ENCODE peak calls at places on chromosome 10, in ten cellular contexts. P, U, L, Q, M, J, N, W, K and A are unnamed samples.
A peak's percentile ranks its signal among the peaks of the same experiment; 100 is the strongest.

GRCh38 chr10:87744606-87745005 is 73.4 kb downstream of the ATAD1 start:
- DNase-seq in P (no peak), U (no peak), L (no peak), Q (no peak), M (no peak), J (no peak), N (no peak), W (peak; percentile 78), K (no peak), A (no peak)

GRCh38 chr10:21372651-21373410 is 152.7 kb downstream of the SKIDA1 start:
- DNase-seq in P (peak; percentile 42), U (no peak), L (no peak), Q (no peak), M (no peak), J (peak; percentile 19), N (peak; percentile 15), W (peak; percentile 86), K (peak; percentile 66), A (peak; percentile 78)

GRCh38 chr10:77188511-77188910 is 449.1 kb downstream of the KCNMA1 start:
- DNase-seq in P (no peak), U (no peak), L (no peak), Q (no peak), M (no peak), J (no peak), N (no peak), W (peak; percentile 42), K (no peak), A (no peak)

GRCh38 chr10:19629559-19629958 is 186.7 kb upstream of the PLXDC2 start:
- DNase-seq in P (no peak), U (peak; percentile 77), L (no peak), Q (peak; percentile 67), M (peak; percentile 14), J (no peak), N (no peak), W (peak; percentile 77), K (no peak), A (no peak)

GRCh38 chr10:29811751-29812427 is 177.1 kb upstream of the SVIL start:
- DNase-seq in P (no peak), U (no peak), L (no peak), Q (no peak), M (no peak), J (peak; percentile 50), N (no peak), W (peak; percentile 96), K (peak; percentile 47), A (peak; percentile 73)

GRCh38 chr10:112843623-112844022 is 106.4 kb upstream of the TCF7L2 start:
- DNase-seq in P (no peak), U (no peak), L (no peak), Q (no peak), M (no peak), J (no peak), N (no peak), W (peak; percentile 79), K (no peak), A (no peak)

GRCh38 chr10:96334888-96335526 is 23.8 kb downstream of the OPALIN start:
- DNase-seq in P (no peak), U (no peak), L (no peak), Q (peak; percentile 40), M (peak; percentile 33), J (no peak), N (no peak), W (peak; percentile 29), K (no peak), A (no peak)

GRCh38 chr10:5583525-5584175 is 58.9 kb downstream of the CALML3 start:
- DNase-seq in P (peak; percentile 82), U (peak; percentile 87), L (no peak), Q (peak; percentile 89), M (peak; percentile 45), J (no peak), N (no peak), W (no peak), K (no peak), A (no peak)

GRCh38 chr10:31949266-31949665 is 20.6 kb upstream of the ARHGAP12 start:
- DNase-seq in P (no peak), U (no peak), L (no peak), Q (no peak), M (no peak), J (no peak), N (no peak), W (no peak), K (no peak), A (no peak)

GRCh38 chr10:133186416-133187090 is 26.5 kb downstream of the KNDC1 start:
- DNase-seq in P (no peak), U (no peak), L (no peak), Q (no peak), M (no peak), J (no peak), N (no peak), W (no peak), K (no peak), A (no peak)

GRCh38 chr10:36171546-36171945 is 529.5 kb upstream of the FZD8 start:
- DNase-seq in P (no peak), U (no peak), L (no peak), Q (no peak), M (no peak), J (no peak), N (no peak), W (no peak), K (no peak), A (no peak)

GRCh38 chr10:72322280-72323058 is 32.2 kb downstream of the DNAJB12 start:
- DNase-seq in P (no peak), U (no peak), L (no peak), Q (no peak), M (no peak), J (peak; percentile 55), N (peak; percentile 55), W (peak; percentile 52), K (peak; percentile 69), A (no peak)

GRCh38 chr10:116138897-116139296 is 134.1 kb downstream of the GFRA1 start:
- DNase-seq in P (peak; percentile 70), U (no peak), L (no peak), Q (no peak), M (no peak), J (no peak), N (no peak), W (no peak), K (no peak), A (no peak)

GRCh38 chr10:75818552-75818951 is 387.1 kb downstream of the LRMDA start:
- DNase-seq in P (no peak), U (no peak), L (no peak), Q (no peak), M (no peak), J (no peak), N (no peak), W (no peak), K (no peak), A (no peak)

GRCh38 chr10:69512901-69513300 is 60.3 kb downstream of the NEUROG3 start:
- DNase-seq in P (no peak), U (no peak), L (no peak), Q (no peak), M (no peak), J (no peak), N (no peak), W (peak; percentile 20), K (no peak), A (no peak)

GRCh38 chr10:34768261-34768971 is 46.7 kb downstream of the PARD3 start:
- DNase-seq in P (no peak), U (no peak), L (no peak), Q (no peak), M (no peak), J (no peak), N (no peak), W (no peak), K (no peak), A (no peak)

GRCh38 chr10:80356563-80356999 is at the start of the genes DYDC1 and DYDC2:
- DNase-seq in P (peak; percentile 81), U (peak; percentile 83), L (no peak), Q (peak; percentile 82), M (peak; percentile 51), J (peak; percentile 39), N (peak; percentile 25), W (peak; percentile 13), K (peak; percentile 76), A (no peak)

GRCh38 chr10:84095821-84096497 is 43.4 kb upstream of the GHITM start:
- DNase-seq in P (no peak), U (no peak), L (no peak), Q (no peak), M (no peak), J (no peak), N (no peak), W (peak; percentile 52), K (no peak), A (no peak)

GRCh38 chr10:29479081-29479917 is 155.5 kb downstream of the SVIL start:
- DNase-seq in P (no peak), U (no peak), L (no peak), Q (no peak), M (no peak), J (no peak), N (no peak), W (peak; percentile 20), K (no peak), A (peak; percentile 20)

GRCh38 chr10:14635049-14635710 is 139.5 kb downstream of the FAM107B start:
- DNase-seq in P (no peak), U (no peak), L (no peak), Q (no peak), M (no peak), J (no peak), N (no peak), W (no peak), K (no peak), A (no peak)

GRCh38 chr10:46514899-46515298 is 41.6 kb downstream of the GPRIN2 start:
- DNase-seq in P (no peak), U (no peak), L (no peak), Q (no peak), M (no peak), J (no peak), N (no peak), W (no peak), K (peak; percentile 18), A (peak; percentile 3)

GRCh38 chr10:66837990-66838389 is 87.8 kb upstream of the LRRTM3 start:
- DNase-seq in P (no peak), U (no peak), L (no peak), Q (no peak), M (no peak), J (no peak), N (no peak), W (peak; percentile 96), K (no peak), A (no peak)

GRCh38 chr10:101224910-101225823 is 4.1 kb downstream of the LBX1 start:
- DNase-seq in P (no peak), U (peak; percentile 72), L (no peak), Q (no peak), M (no peak), J (no peak), N (no peak), W (no peak), K (no peak), A (no peak)

GRCh38 chr10:133388265-133388972 is 5.5 kb upstream of the MTG1 start:
- DNase-seq in P (no peak), U (no peak), L (no peak), Q (no peak), M (no peak), J (no peak), N (no peak), W (no peak), K (no peak), A (no peak)

GRCh38 chr10:119029613-119030420 is at the start of gene NANOS1:
- DNase-seq in P (no peak), U (peak; percentile 82), L (no peak), Q (peak; percentile 52), M (peak; percentile 37), J (no peak), N (peak; percentile 32), W (no peak), K (peak; percentile 55), A (peak; percentile 68)

GRCh38 chr10:49076741-49077521 is 38.4 kb downstream of the VSTM4 start:
- DNase-seq in P (no peak), U (no peak), L (no peak), Q (no peak), M (no peak), J (peak; percentile 32), N (no peak), W (no peak), K (no peak), A (no peak)